ENCODE peak calls at places on chromosomes 3 and 15, in nine cellular contexts. One of them, this sample, is unnamed.

GRCh38 chr3:37229740-37230139 is 55.4 kb upstream of the LRRFIP2 start:
- DNase-seq in B cell: no peak
- DNase-seq in foreskin keratinocyte: no peak
- DNase-seq in Panc1: no peak
- DNase-seq in neural progenitor cell: no peak
- DNase-seq in CD8-positive, alpha-beta T cell: no peak
- DNase-seq in A549: peak; percentile 47
- DNase-seq in PC-3: no peak
- DNase-seq in BJ: no peak
- DNase-seq in this sample: no peak

GRCh38 chr3:115113367-115113766 is 33.7 kb downstream of the ZBTB20 start:
- DNase-seq in B cell: no peak
- DNase-seq in Panc1: no peak
- DNase-seq in neural progenitor cell: peak; percentile 4
- DNase-seq in foreskin keratinocyte: no peak
- DNase-seq in PC-3: no peak
- DNase-seq in CD8-positive, alpha-beta T cell: no peak
- DNase-seq in BJ: no peak
- DNase-seq in A549: no peak
- DNase-seq in this sample: no peak

GRCh38 chr3:150384517-150385212 is 23.4 kb upstream of the TSC22D2 start:
- DNase-seq in B cell: peak; percentile 53
- DNase-seq in BJ: no peak
- DNase-seq in foreskin keratinocyte: no peak
- DNase-seq in neural progenitor cell: peak; percentile 58
- DNase-seq in Panc1: no peak
- DNase-seq in CD8-positive, alpha-beta T cell: peak; percentile 16
- DNase-seq in A549: no peak
- DNase-seq in PC-3: no peak
- DNase-seq in this sample: peak; percentile 72

GRCh38 chr3:185926445-185926844 is 11.4 kb downstream of the TRA2B start:
- DNase-seq in BJ: no peak
- DNase-seq in A549: no peak
- DNase-seq in CD8-positive, alpha-beta T cell: no peak
- DNase-seq in B cell: no peak
- DNase-seq in neural progenitor cell: no peak
- DNase-seq in PC-3: no peak
- DNase-seq in foreskin keratinocyte: no peak
- DNase-seq in Panc1: no peak
- DNase-seq in this sample: no peak

GRCh38 chr15:94306700-94307650 is 75.6 kb downstream of the MCTP2 start:
- DNase-seq in neural progenitor cell: no peak
- DNase-seq in Panc1: no peak
- DNase-seq in B cell: peak; percentile 48
- DNase-seq in PC-3: no peak
- DNase-seq in CD8-positive, alpha-beta T cell: no peak
- DNase-seq in BJ: no peak
- DNase-seq in A549: no peak
- DNase-seq in foreskin keratinocyte: peak; percentile 46
- DNase-seq in this sample: peak; percentile 60

GRCh38 chr15:48459571-48460461 is 128.6 kb downstream of the DUT start:
- DNase-seq in A549: peak; percentile 42
- DNase-seq in BJ: peak; percentile 71
- DNase-seq in B cell: no peak
- DNase-seq in neural progenitor cell: no peak
- DNase-seq in CD8-positive, alpha-beta T cell: no peak
- DNase-seq in PC-3: peak; percentile 88
- DNase-seq in Panc1: no peak
- DNase-seq in foreskin keratinocyte: no peak
- DNase-seq in this sample: no peak

GRCh38 chr15:63019539-63020109 is 22.9 kb upstream of the TPM1 start:
- DNase-seq in PC-3: peak; percentile 97
- DNase-seq in foreskin keratinocyte: peak; percentile 98
- DNase-seq in A549: peak; percentile 85
- DNase-seq in BJ: no peak
- DNase-seq in CD8-positive, alpha-beta T cell: no peak
- DNase-seq in neural progenitor cell: peak; percentile 73
- DNase-seq in Panc1: peak; percentile 61
- DNase-seq in B cell: no peak
- DNase-seq in this sample: no peak

GRCh38 chr3:129211772-129212171 is 28.1 kb upstream of the CNBP start:
- DNase-seq in neural progenitor cell: no peak
- DNase-seq in BJ: no peak
- DNase-seq in Panc1: peak; percentile 97
- DNase-seq in CD8-positive, alpha-beta T cell: no peak
- DNase-seq in PC-3: peak; percentile 96
- DNase-seq in foreskin keratinocyte: peak; percentile 89
- DNase-seq in A549: peak; percentile 96
- DNase-seq in B cell: no peak
- DNase-seq in this sample: no peak

GRCh38 chr3:112653881-112654300 is 12.9 kb upstream of the CCDC80 start:
- DNase-seq in neural progenitor cell: no peak
- DNase-seq in CD8-positive, alpha-beta T cell: no peak
- DNase-seq in foreskin keratinocyte: peak; percentile 80
- DNase-seq in A549: peak; percentile 92
- DNase-seq in BJ: peak; percentile 80
- DNase-seq in Panc1: no peak
- DNase-seq in B cell: no peak
- DNase-seq in PC-3: peak; percentile 72
- DNase-seq in this sample: no peak

GRCh38 chr3:34106879-34107278 is 308.4 kb downstream of the PDCD6IP start:
- DNase-seq in Panc1: peak; percentile 12
- DNase-seq in neural progenitor cell: peak; percentile 70
- DNase-seq in B cell: no peak
- DNase-seq in foreskin keratinocyte: no peak
- DNase-seq in A549: peak; percentile 27
- DNase-seq in CD8-positive, alpha-beta T cell: no peak
- DNase-seq in BJ: no peak
- DNase-seq in PC-3: peak; percentile 41
- DNase-seq in this sample: peak; percentile 22

GRCh38 chr3:18349197-18349798 is 75.8 kb downstream of the SATB1 start:
- DNase-seq in PC-3: no peak
- DNase-seq in A549: no peak
- DNase-seq in B cell: no peak
- DNase-seq in neural progenitor cell: peak; percentile 2
- DNase-seq in Panc1: no peak
- DNase-seq in CD8-positive, alpha-beta T cell: no peak
- DNase-seq in foreskin keratinocyte: no peak
- DNase-seq in BJ: no peak
- DNase-seq in this sample: no peak

GRCh38 chr15:64600794-64601193 is 140.4 kb downstream of the ZNF609 start:
- DNase-seq in B cell: no peak
- DNase-seq in foreskin keratinocyte: no peak
- DNase-seq in A549: no peak
- DNase-seq in CD8-positive, alpha-beta T cell: no peak
- DNase-seq in BJ: no peak
- DNase-seq in neural progenitor cell: no peak
- DNase-seq in PC-3: no peak
- DNase-seq in Panc1: no peak
- DNase-seq in this sample: no peak

GRCh38 chr3:127002195-127003174 is 19.6 kb downstream of the PLXNA1 start:
- DNase-seq in A549: no peak
- DNase-seq in Panc1: no peak
- DNase-seq in B cell: no peak
- DNase-seq in foreskin keratinocyte: peak; percentile 49
- DNase-seq in BJ: peak; percentile 68
- DNase-seq in PC-3: no peak
- DNase-seq in neural progenitor cell: peak; percentile 94
- DNase-seq in CD8-positive, alpha-beta T cell: no peak
- DNase-seq in this sample: no peak

GRCh38 chr3:147662705-147663104 is 253.5 kb downstream of the ZIC1 start:
- DNase-seq in BJ: no peak
- DNase-seq in CD8-positive, alpha-beta T cell: no peak
- DNase-seq in B cell: no peak
- DNase-seq in foreskin keratinocyte: no peak
- DNase-seq in PC-3: no peak
- DNase-seq in Panc1: no peak
- DNase-seq in A549: no peak
- DNase-seq in neural progenitor cell: no peak
- DNase-seq in this sample: no peak

GRCh38 chr3:54087581-54088410 is 34.6 kb upstream of the CACNA2D3 start:
- DNase-seq in A549: no peak
- DNase-seq in PC-3: no peak
- DNase-seq in neural progenitor cell: peak; percentile 27
- DNase-seq in BJ: no peak
- DNase-seq in CD8-positive, alpha-beta T cell: no peak
- DNase-seq in foreskin keratinocyte: no peak
- DNase-seq in B cell: no peak
- DNase-seq in Panc1: no peak
- DNase-seq in this sample: no peak

GRCh38 chr3:178750639-178751038 is 214.4 kb downstream of the KCNMB2 start:
- DNase-seq in A549: no peak
- DNase-seq in PC-3: no peak
- DNase-seq in neural progenitor cell: no peak
- DNase-seq in BJ: no peak
- DNase-seq in Panc1: no peak
- DNase-seq in CD8-positive, alpha-beta T cell: no peak
- DNase-seq in foreskin keratinocyte: no peak
- DNase-seq in B cell: no peak
- DNase-seq in this sample: no peak

GRCh38 chr15:36313021-36313420 is 266.4 kb upstream of the CDIN1 start:
- DNase-seq in B cell: no peak
- DNase-seq in Panc1: no peak
- DNase-seq in CD8-positive, alpha-beta T cell: no peak
- DNase-seq in foreskin keratinocyte: no peak
- DNase-seq in neural progenitor cell: no peak
- DNase-seq in BJ: no peak
- DNase-seq in A549: no peak
- DNase-seq in PC-3: peak; percentile 40
- DNase-seq in this sample: no peak

GRCh38 chr3:107685383-107685782 is 162.6 kb downstream of the BBX start:
- DNase-seq in PC-3: no peak
- DNase-seq in B cell: no peak
- DNase-seq in Panc1: no peak
- DNase-seq in CD8-positive, alpha-beta T cell: no peak
- DNase-seq in A549: no peak
- DNase-seq in BJ: no peak
- DNase-seq in neural progenitor cell: no peak
- DNase-seq in foreskin keratinocyte: no peak
- DNase-seq in this sample: no peak

GRCh38 chr3:22582291-22582690 is 620.8 kb upstream of the UBE2E2 start:
- DNase-seq in CD8-positive, alpha-beta T cell: no peak
- DNase-seq in BJ: no peak
- DNase-seq in A549: no peak
- DNase-seq in neural progenitor cell: no peak
- DNase-seq in B cell: no peak
- DNase-seq in PC-3: no peak
- DNase-seq in foreskin keratinocyte: no peak
- DNase-seq in Panc1: no peak
- DNase-seq in this sample: no peak

GRCh38 chr3:127107491-127108375 is 85.2 kb upstream of the PRR23E start:
- DNase-seq in PC-3: no peak
- DNase-seq in neural progenitor cell: no peak
- DNase-seq in Panc1: no peak
- DNase-seq in CD8-positive, alpha-beta T cell: no peak
- DNase-seq in BJ: no peak
- DNase-seq in foreskin keratinocyte: no peak
- DNase-seq in B cell: no peak
- DNase-seq in A549: no peak
- DNase-seq in this sample: no peak

GRCh38 chr15:70375586-70375985 is 277.9 kb upstream of the TLE3 start:
- DNase-seq in Panc1: no peak
- DNase-seq in neural progenitor cell: no peak
- DNase-seq in BJ: no peak
- DNase-seq in foreskin keratinocyte: no peak
- DNase-seq in CD8-positive, alpha-beta T cell: no peak
- DNase-seq in A549: no peak
- DNase-seq in PC-3: no peak
- DNase-seq in B cell: no peak
- DNase-seq in this sample: no peak

GRCh38 chr3:160226740-160227048 is 1.5 kb downstream of the C3orf80 start:
- DNase-seq in A549: no peak
- DNase-seq in neural progenitor cell: no peak
- DNase-seq in PC-3: no peak
- DNase-seq in B cell: no peak
- DNase-seq in foreskin keratinocyte: no peak
- DNase-seq in CD8-positive, alpha-beta T cell: no peak
- DNase-seq in Panc1: no peak
- DNase-seq in BJ: no peak
- DNase-seq in this sample: no peak

GRCh38 chr15:86624261-86625036 is 544.8 kb downstream of the AGBL1 start:
- DNase-seq in B cell: no peak
- DNase-seq in neural progenitor cell: peak; percentile 84
- DNase-seq in PC-3: peak; percentile 94
- DNase-seq in Panc1: peak; percentile 93
- DNase-seq in A549: peak; percentile 93
- DNase-seq in CD8-positive, alpha-beta T cell: peak; percentile 52
- DNase-seq in foreskin keratinocyte: peak; percentile 76
- DNase-seq in BJ: peak; percentile 13
- DNase-seq in this sample: no peak
- TF ChIP-seq CTCF in B cell: no peak
- TF ChIP-seq CTCF in neural progenitor cell: peak; percentile 75
- TF ChIP-seq CTCF in PC-3: peak; percentile 77
- TF ChIP-seq CTCF in Panc1: peak; percentile 80
- TF ChIP-seq CTCF in A549: peak; percentile 91
- TF ChIP-seq CTCF in CD8-positive, alpha-beta T cell: no peak
- TF ChIP-seq CTCF in foreskin keratinocyte: peak; percentile 72
- TF ChIP-seq CTCF in BJ: no peak
- TF ChIP-seq CTCF in this sample: no peak

GRCh38 chr15:92400573-92400972 is 6.9 kb downstream of the ST8SIA2 start:
- DNase-seq in CD8-positive, alpha-beta T cell: no peak
- DNase-seq in neural progenitor cell: peak; percentile 22
- DNase-seq in PC-3: no peak
- DNase-seq in Panc1: no peak
- DNase-seq in B cell: no peak
- DNase-seq in foreskin keratinocyte: no peak
- DNase-seq in A549: no peak
- DNase-seq in BJ: no peak
- DNase-seq in this sample: no peak
- TF ChIP-seq CTCF in CD8-positive, alpha-beta T cell: no peak
- TF ChIP-seq CTCF in neural progenitor cell: no peak
- TF ChIP-seq CTCF in PC-3: no peak
- TF ChIP-seq CTCF in Panc1: no peak
- TF ChIP-seq CTCF in B cell: no peak
- TF ChIP-seq CTCF in foreskin keratinocyte: no peak
- TF ChIP-seq CTCF in A549: no peak
- TF ChIP-seq CTCF in BJ: no peak
- TF ChIP-seq CTCF in this sample: no peak

DNA sequence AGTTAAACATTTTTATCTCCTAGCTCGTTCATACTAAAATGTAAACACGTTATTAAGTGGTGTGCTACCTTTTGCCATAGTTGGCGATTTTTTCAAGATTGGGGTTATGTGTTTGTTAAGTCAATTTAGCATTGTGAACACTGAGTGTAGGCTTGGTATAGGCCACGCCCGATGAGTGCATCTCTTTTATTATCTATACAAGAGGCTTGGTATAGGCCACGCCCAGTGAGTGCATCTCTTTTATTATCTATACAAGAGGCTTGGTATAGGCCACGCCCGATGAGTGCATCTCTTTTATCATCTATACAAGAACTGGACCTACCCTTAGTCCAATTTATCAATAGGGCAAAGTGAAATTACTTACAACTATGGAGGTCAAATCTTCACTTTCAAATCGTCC is 70.4 kb downstream of the NIPA2 start:
- DNase-seq in A549: no peak
- DNase-seq in BJ: no peak
- DNase-seq in neural progenitor cell: no peak
- DNase-seq in B cell: no peak
- DNase-seq in CD8-positive, alpha-beta T cell: no peak
- DNase-seq in foreskin keratinocyte: no peak
- DNase-seq in Panc1: no peak
- DNase-seq in PC-3: peak; percentile 36
- DNase-seq in this sample: no peak
- TF ChIP-seq CTCF in A549: no peak
- TF ChIP-seq CTCF in BJ: no peak
- TF ChIP-seq CTCF in neural progenitor cell: no peak
- TF ChIP-seq CTCF in B cell: no peak
- TF ChIP-seq CTCF in CD8-positive, alpha-beta T cell: no peak
- TF ChIP-seq CTCF in foreskin keratinocyte: no peak
- TF ChIP-seq CTCF in Panc1: no peak
- TF ChIP-seq CTCF in PC-3: no peak
- TF ChIP-seq CTCF in this sample: no peak

GRCh38 chr3:170585937-170586310 is at the start of gene SLC7A14:
- DNase-seq in BJ: no peak
- DNase-seq in PC-3: no peak
- DNase-seq in CD8-positive, alpha-beta T cell: no peak
- DNase-seq in neural progenitor cell: peak; percentile 65
- DNase-seq in Panc1: no peak
- DNase-seq in B cell: no peak
- DNase-seq in foreskin keratinocyte: no peak
- DNase-seq in A549: no peak
- DNase-seq in this sample: no peak
- TF ChIP-seq CTCF in BJ: no peak
- TF ChIP-seq CTCF in PC-3: no peak
- TF ChIP-seq CTCF in CD8-positive, alpha-beta T cell: no peak
- TF ChIP-seq CTCF in neural progenitor cell: no peak
- TF ChIP-seq CTCF in Panc1: no peak
- TF ChIP-seq CTCF in B cell: no peak
- TF ChIP-seq CTCF in foreskin keratinocyte: no peak
- TF ChIP-seq CTCF in A549: no peak
- TF ChIP-seq CTCF in this sample: no peak